ENCODE peak calls at places on chromosomes 6 and 20, in seven cellular contexts. S is CD8-positive, alpha-beta memory T cell; T is cardiac muscle cell; U is IMR-90; C is lung; H is tibial artery; V is stomach. M is an unnamed sample. For H3K4me1, the result is how much of the 10 kb centered on the place peaks cover.

GRCh38 chr6:96138396-96138795 is 122.6 kb downstream of the FUT9 start:
- DNase-seq in U (no peak), S (no peak), H (no peak), V (no peak), C (no peak), T (no peak), M (no peak)

GRCh38 chr20:35674921-35675320 is 10.2 kb upstream of the CPNE1 start:
- DNase-seq in H (no peak), V (peak), U (no peak), C (no peak), T (no peak), S (no peak), M (no peak)

GRCh38 chr6:159979136-159979874 is 10.4 kb downstream of the IGF2R start:
- DNase-seq in S (peak), H (no peak), C (no peak), U (peak), V (peak), T (peak), M (no peak)

GRCh38 chr20:61960836-61961235 is 104.8 kb downstream of the TAF4 start:
- DNase-seq in H (peak), U (no peak), S (no peak), V (no peak), T (no peak), C (no peak), M (no peak)

GRCh38 chr20:50230871-50231270 is 40.2 kb downstream of the CEBPB start:
- DNase-seq in S (no peak), V (no peak), H (no peak), U (no peak), T (no peak), C (no peak), M (no peak)

GRCh38 chr6:111793711-111794111 is 79.5 kb downstream of the FYN start:
- DNase-seq in U (no peak), H (no peak), V (peak), C (no peak), T (no peak), S (peak), M (peak)

GRCh38 chr20:20373046-20373706 is 5.3 kb downstream of the INSM1 start:
- DNase-seq in C (no peak), V (no peak), U (peak), T (no peak), S (no peak), H (no peak), M (no peak)

GRCh38 chr6:57021086-57021720 is 25.3 kb upstream of the KIAA1586 start:
- DNase-seq in S (no peak), C (no peak), V (no peak), H (no peak), U (peak), T (peak), M (peak)

GRCh38 chr20:4711511-4711910 is 10.2 kb upstream of the PRND start:
- DNase-seq in S (no peak), T (no peak), C (no peak), U (no peak), H (no peak), V (no peak), M (no peak)

GRCh38 chr6:44053760-44054556 is 73.3 kb downstream of the MRPL14 start:
- DNase-seq in C (no peak), T (peak), U (peak), S (no peak), H (no peak), V (no peak), M (no peak)

DNA sequence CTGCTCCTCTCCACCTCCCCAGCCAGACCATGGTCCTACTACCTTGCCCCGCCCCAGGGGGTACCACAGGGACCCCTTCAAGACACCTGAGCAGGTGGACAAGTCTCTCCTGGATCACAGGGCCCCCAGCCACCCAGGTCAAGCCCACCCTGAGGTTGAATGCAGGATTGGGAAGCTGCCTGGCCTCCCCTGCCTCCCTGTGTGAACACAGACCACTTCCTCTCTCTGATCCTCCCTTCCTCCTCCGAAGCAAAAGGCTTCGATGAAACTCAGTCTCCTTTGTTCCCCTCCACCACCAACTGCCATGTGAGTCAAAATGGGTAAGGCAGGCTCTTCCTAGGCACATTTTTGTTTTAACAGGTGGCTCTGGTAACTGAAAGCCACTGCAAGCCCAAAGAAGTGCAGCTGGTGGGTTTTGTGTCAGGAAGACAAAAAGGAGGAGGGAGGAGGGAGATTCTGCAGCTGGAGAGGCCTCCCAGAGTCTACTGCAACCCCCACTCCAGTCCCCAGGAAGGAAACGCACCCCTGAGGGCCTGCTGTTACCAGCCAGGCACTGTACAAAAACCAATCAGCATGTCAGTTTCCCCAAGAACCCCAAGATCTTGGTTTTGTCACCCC is 5.4 kb downstream of the ADA start:
- DNase-seq in H (no peak), T (no peak), S (no peak), U (peak), V (no peak), C (no peak), M (no peak)
- H3K27ac ChIP-seq in H (no peak), T (no peak), S (peak), U (no peak), V (peak), C (peak), M (peak)

GRCh38 chr6:113979930-113980329 is 9.0 kb upstream of the HDAC2 start:
- DNase-seq in S (no peak), U (no peak), H (no peak), T (no peak), C (no peak), V (no peak), M (no peak)

GRCh38 chr6:113976806-113977205 is 5.9 kb upstream of the HDAC2 start:
- DNase-seq in S (no peak), H (no peak), T (no peak), V (no peak), U (peak), C (no peak), M (no peak)

GRCh38 chr6:113980937-113981554 is 10.1 kb upstream of the HDAC2 start:
- DNase-seq in H (no peak), C (no peak), V (no peak), S (no peak), T (peak), U (peak), M (peak)

GRCh38 chr6:113982055-113982550 is 11.2 kb upstream of the HDAC2 start:
- DNase-seq in H (no peak), U (no peak), C (no peak), T (peak), S (no peak), V (no peak), M (no peak)

GRCh38 chr6:113978084-113978675 is 7.2 kb upstream of the HDAC2 start:
- DNase-seq in V (no peak), U (peak), S (no peak), H (no peak), T (no peak), C (no peak), M (no peak)
- H3K4me1 ChIP-seq in V (under half), U (under half), S (under half), H (under half), T (under half), C (under half), M (under half)

GRCh38 chr6:139131736-139132285 is 3.1 kb upstream of the HECA start:
- DNase-seq in V (no peak), U (no peak), C (no peak), T (no peak), S (no peak), H (no peak), M (no peak)
- H3K4me3 ChIP-seq in V (no peak), U (no peak), C (no peak), T (no peak), S (peak), H (no peak), M (no peak)

GRCh38 chr6:158625881-158626305 is 18.6 kb downstream of the DYNLT1 start:
- DNase-seq in H (peak), T (no peak), C (no peak), S (no peak), V (peak), U (no peak), M (no peak)
- H3K27ac ChIP-seq in H (peak), T (peak), C (no peak), S (no peak), V (no peak), U (no peak), M (no peak)

GRCh38 chr6:33019358-33019757 is 10.0 kb upstream of the HLA-DOA start:
- DNase-seq in T (no peak), V (no peak), H (no peak), U (no peak), C (no peak), S (no peak), M (no peak)
- H3K4me1 ChIP-seq in T (under half), V (under half), H (under half), U (under half), C (under half), S (under half), M (under half)

DNA sequence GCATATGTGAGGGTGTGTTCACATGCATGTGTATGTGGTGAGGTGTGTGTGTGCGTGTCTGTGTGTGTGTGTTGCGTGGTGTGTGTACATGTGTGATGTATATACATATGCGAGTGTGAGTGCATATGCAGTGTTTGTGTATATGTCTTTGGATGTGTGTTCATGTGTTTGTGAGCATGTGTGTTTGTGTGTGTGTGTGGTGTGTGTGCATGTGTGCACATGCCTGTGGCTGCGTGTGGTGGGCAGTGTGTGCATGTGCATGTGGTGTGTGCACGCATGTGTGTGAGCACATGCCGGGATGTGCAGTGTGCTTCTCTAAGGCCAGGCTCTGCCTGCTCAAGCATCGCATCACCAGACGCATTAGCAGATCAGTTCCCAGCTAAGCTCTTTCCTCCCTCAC is 5.7 kb downstream of the THBS2 start:
- DNase-seq in H (no peak), U (no peak), V (no peak), S (no peak), C (no peak), T (no peak), M (no peak)
- H3K4me3 ChIP-seq in H (no peak), U (no peak), V (no peak), S (no peak), C (no peak), T (no peak), M (no peak)